ENCODE peak calls at places on chromosomes 3 and 15, in five cellular contexts. M is SK-N-SH, J is dorsolateral prefrontal cortex, T is Calu3, K is colonic mucosa. A is an unnamed sample.

GRCh38 chr15:100350434-100351226 is 8.9 kb upstream of the ADAMTS17 start:
- DNase-seq in K (peak), J (no peak), T (peak), M (no peak), A (no peak)

GRCh38 chr15:58587481-58587880 is 155.7 kb downstream of the LIPC start:
- DNase-seq in M (no peak), K (no peak), T (no peak), J (no peak), A (no peak)

GRCh38 chr15:41241251-41241964 is 10.3 kb downstream of the CHP1 start:
- DNase-seq in T (peak), K (peak), M (peak), J (no peak), A (no peak)

GRCh38 chr3:13136426-13136825 is 63.2 kb upstream of the IQSEC1 start:
- DNase-seq in T (no peak), J (no peak), K (no peak), M (no peak), A (no peak)

GRCh38 chr3:38224357-38224756 is 41.3 kb upstream of the SLC22A13 start:
- DNase-seq in J (no peak), T (no peak), M (no peak), K (no peak), A (no peak)

GRCh38 chr3:33919312-33919711 is 120.9 kb downstream of the PDCD6IP start:
- DNase-seq in M (no peak), T (no peak), J (no peak), K (no peak), A (no peak)

GRCh38 chr3:44476181-44476599 is 1.3 kb downstream of the ZNF445 start:
- DNase-seq in K (no peak), T (no peak), M (peak), J (no peak), A (no peak)

GRCh38 chr3:175726228-175726627 is 867.1 kb downstream of the NAALADL2 start:
- DNase-seq in T (peak), M (no peak), J (no peak), K (no peak), A (no peak)

GRCh38 chr15:77419050-77419835 is 661 bp downstream of the PEAK1 start:
- DNase-seq in T (peak), M (peak), J (peak), K (peak), A (no peak)

GRCh38 chr15:42157981-42158765 is 1.7 kb upstream of the PLA2G4F start:
- DNase-seq in J (no peak), K (no peak), M (no peak), T (no peak), A (no peak)

GRCh38 chr15:74788042-74788715 is 6.3 kb downstream of the CSK start:
- DNase-seq in T (no peak), K (peak), M (no peak), J (no peak), A (no peak)

GRCh38 chr3:31196881-31197364 is 302.5 kb upstream of the GADL1 start:
- DNase-seq in J (no peak), M (no peak), T (no peak), K (no peak), A (no peak)
- TF ChIP-seq CTCF in J (no peak), M (no peak), T (no peak), K (no peak), A (no peak)

GRCh38 chr3:16884084-16884747 is 539 bp upstream of the PLCL2 start:
- DNase-seq in K (peak), J (peak), T (peak), M (peak), A (no peak)
- TF ChIP-seq CTCF in K (peak), J (peak), T (no peak), M (peak), A (peak)

GRCh38 chr15:27201425-27201824 is 230.4 kb downstream of the GABRG3 start:
- DNase-seq in K (no peak), M (no peak), T (no peak), J (no peak), A (no peak)
- TF ChIP-seq CTCF in K (no peak), M (no peak), T (no peak), J (no peak), A (no peak)

GRCh38 chr3:53426918-53427317 is 67.5 kb upstream of the CACNA1D start:
- DNase-seq in K (no peak), J (no peak), T (peak), M (no peak), A (no peak)
- TF ChIP-seq CTCF in K (no peak), J (no peak), T (no peak), M (no peak), A (peak)

GRCh38 chr15:91289324-91289723 is 189.3 kb downstream of the SV2B start:
- DNase-seq in K (no peak), T (peak), J (no peak), M (peak), A (no peak)
- TF ChIP-seq CTCF in K (no peak), T (no peak), J (no peak), M (no peak), A (no peak)